ENCODE peak calls at places on chromosome 3, in five cellular contexts. J is HCT116, L is GM23338, R is PC-9, V is GM23248. U is an unnamed sample. For H3K9me2, the result is how much of the 10 kb centered on the place peaks cover.

GRCh38 chr3:61928020-61928419 is 366.6 kb downstream of the PTPRG start:
- DNase-seq in J (no peak), V (peak), L (no peak), R (no peak), U (no peak)

GRCh38 chr3:140956058-140956835 is 14.6 kb downstream of the SLC25A36 start:
- DNase-seq in L (no peak), V (no peak), R (no peak), J (no peak), U (no peak)

GRCh38 chr3:10473581-10474438 is 31.6 kb downstream of the ATP2B2 start:
- DNase-seq in V (no peak), L (peak), J (no peak), R (no peak), U (no peak)

GRCh38 chr3:185276415-185276814 is 22.6 kb upstream of the EHHADH start:
- DNase-seq in L (no peak), J (no peak), R (no peak), V (no peak), U (no peak)

GRCh38 chr3:22585504-22585903 is 617.6 kb upstream of the UBE2E2 start:
- DNase-seq in R (no peak), L (no peak), V (peak), J (no peak), U (no peak)

GRCh38 chr3:58996730-58997129 is 53.1 kb downstream of the CFAP20DC start:
- DNase-seq in J (no peak), L (peak), V (no peak), R (no peak), U (peak)

GRCh38 chr3:157082305-157082981 is 77.5 kb downstream of the CCNL1 start:
- DNase-seq in R (peak), L (no peak), J (peak), V (peak), U (no peak)

GRCh38 chr3:194707176-194707575 is 21.5 kb downstream of the FAM43A start:
- DNase-seq in V (no peak), R (peak), L (no peak), J (no peak), U (no peak)

GRCh38 chr3:134471521-134472193 is 14.1 kb downstream of the ANAPC13 start:
- DNase-seq in R (peak), L (no peak), V (peak), J (no peak), U (no peak)

GRCh38 chr3:16809482-16809881 is 75.3 kb upstream of the PLCL2 start:
- DNase-seq in R (no peak), V (no peak), J (no peak), L (no peak), U (no peak)
- H3K9me2 ChIP-seq in R (under half), V (under half), J (under half), L (under half), U (under half)

GRCh38 chr3:114447950-114448479 is 154.2 kb downstream of the TIGIT start:
- DNase-seq in R (no peak), J (no peak), V (no peak), L (no peak), U (no peak)
- H3K9me2 ChIP-seq in R (under half), J (under half), V (under half), L (under half), U (under half)

GRCh38 chr3:63351159-63352007 is 73.3 kb downstream of the SYNPR start:
- DNase-seq in J (peak), V (peak), L (peak), R (no peak), U (peak)
- H3K9me2 ChIP-seq in J (under half), V (under half), L (under half), R (under half), U (under half)

GRCh38 chr3:126494831-126495230 is 19.1 kb upstream of the ZXDC start:
- DNase-seq in R (no peak), J (no peak), L (no peak), V (no peak), U (no peak)

GRCh38 chr3:126493731-126494130 is 18.0 kb upstream of the ZXDC start:
- DNase-seq in L (no peak), V (peak), R (no peak), J (no peak), U (no peak)

GRCh38 chr3:126494204-126494603 is 18.5 kb upstream of the ZXDC start:
- DNase-seq in J (no peak), R (no peak), L (no peak), V (peak), U (no peak)

GRCh38 chr3:126491221-126492013 is 15.7 kb upstream of the ZXDC start:
- DNase-seq in L (no peak), V (no peak), R (no peak), J (no peak), U (no peak)

DNA sequence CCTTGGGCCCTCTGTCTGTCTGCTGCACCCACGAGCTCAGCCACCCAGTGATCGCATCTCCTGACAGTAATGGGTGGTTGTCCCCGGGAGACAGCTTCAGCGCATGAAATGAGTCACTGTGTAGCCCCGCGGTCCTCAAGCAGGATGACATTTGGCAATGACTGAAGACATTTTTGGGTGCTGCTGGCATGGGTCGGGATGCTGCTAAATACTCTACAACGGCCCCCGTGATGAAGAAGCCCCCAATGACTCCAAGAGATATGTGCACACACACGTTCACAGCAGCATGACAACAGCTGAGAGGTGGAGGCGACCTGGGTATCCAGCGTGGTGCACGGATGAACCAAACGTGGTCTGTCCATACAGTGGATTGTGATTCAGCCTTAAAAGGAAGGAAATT is 17.4 kb upstream of the ZXDC start:
- DNase-seq in R (no peak), L (no peak), J (no peak), V (no peak), U (no peak)
- H3K9me2 ChIP-seq in R (under half), L (under half), J (under half), V (under half), U (under half)

U was measured in Karpas-422.